ENCODE peak calls at places on chromosomes 4 and X, in four cellular contexts. O is H1, G is K562, H is HCT116. S is an unnamed sample.

GRCh38 chr4:10123227-10124101 is 6.9 kb upstream of the WDR1 start:
- DNase-seq in G (no peak), O (no peak), H (no peak), S (no peak)

GRCh38 chr4:73450398-73451004 is 14.5 kb downstream of the AFP start:
- DNase-seq in O (no peak), H (no peak), G (peak; percentile 8), S (no peak)

GRCh38 chr4:1171306-1172227 is 816 bp downstream of the SPON2 start:
- DNase-seq in O (no peak), G (no peak), H (no peak), S (no peak)

GRCh38 chr4:145406970-145407369 is 74.7 kb upstream of the SMAD1 start:
- DNase-seq in G (no peak), H (no peak), O (no peak), S (no peak)

GRCh38 chr4:2800691-2801596 is 8.1 kb downstream of the SH3BP2 start:
- DNase-seq in H (no peak), O (no peak), G (peak; percentile 68), S (peak; percentile 41)

GRCh38 chr4:169410839-169411770 is 140.3 kb upstream of the SH3RF1 start:
- DNase-seq in H (no peak), G (no peak), O (no peak), S (peak; percentile 93)

GRCh38 chrX:4878642-4879041 is 1165.2 kb upstream of the PRKX start:
- DNase-seq in O (no peak), G (no peak), H (no peak), S (no peak)

GRCh38 chrX:43961699-43962098 is 11.5 kb downstream of the NDP start:
- DNase-seq in O (no peak), H (no peak), G (peak; percentile 15), S (no peak)

GRCh38 chrX:13339607-13340006 is 19.8 kb upstream of the ATXN3L start:
- DNase-seq in O (no peak), H (no peak), G (no peak), S (no peak)

GRCh38 chrX:95885074-95885473 is 799.6 kb upstream of the DIAPH2 start:
- DNase-seq in G (no peak), H (no peak), O (no peak), S (no peak)

GRCh38 chr4:137749466-137749865 is 217.2 kb upstream of the PCDH18 start:
- DNase-seq in H (no peak), O (no peak), G (no peak), S (no peak)

GRCh38 chr4:85180533-85180932 is 214.0 kb upstream of the WDFY3 start:
- DNase-seq in H (no peak), O (no peak), G (no peak), S (no peak)

GRCh38 chr4:156638925-156639605 is 332.5 kb downstream of the PDGFC start:
- DNase-seq in G (no peak), H (no peak), O (no peak), S (no peak)

GRCh38 chrX:17592117-17592516 is 145.2 kb upstream of the SCML1 start:
- DNase-seq in G (no peak), O (no peak), H (no peak), S (no peak)

GRCh38 chrX:134660627-134661026 is 2.4 kb upstream of the PLAC1 start:
- DNase-seq in H (no peak), O (no peak), G (no peak), S (no peak)

GRCh38 chr4:13944095-13944501 is 316.6 kb upstream of the BOD1L1 start:
- DNase-seq in O (no peak), H (no peak), G (no peak), S (no peak)

GRCh38 chr4:154332681-154333421 is 158.7 kb downstream of the DCHS2 start:
- DNase-seq in G (no peak), O (peak; percentile 57), H (no peak), S (peak; percentile 11)

GRCh38 chr4:16627999-16628398 is 270.4 kb downstream of the LDB2 start:
- DNase-seq in H (no peak), G (no peak), O (no peak), S (no peak)

GRCh38 chrX:110699109-110699508 is 96.5 kb downstream of the CHRDL1 start:
- DNase-seq in G (no peak), O (no peak), H (no peak), S (no peak)

GRCh38 chr4:159105063-159105414 is 2.2 kb downstream of the RAPGEF2 start:
- DNase-seq in G (no peak), H (no peak), O (no peak), S (no peak)

GRCh38 chrX:147890766-147891165 is 21.0 kb upstream of the FMR1 start:
- DNase-seq in O (no peak), H (no peak), G (no peak), S (no peak)

GRCh38 chrX:14779589-14779988 is 93.3 kb downstream of the FANCB start:
- DNase-seq in O (no peak), G (no peak), H (no peak), S (no peak)

GRCh38 chr4:5573965-5574364 is 134.4 kb downstream of the EVC2 start:
- DNase-seq in H (no peak), O (no peak), G (no peak), S (no peak)

GRCh38 chr4:82044141-82044993 is 329.4 kb downstream of the HNRNPD start:
- DNase-seq in O (peak; percentile 41), H (no peak), G (no peak), S (no peak)

GRCh38 chrX:57951666-57952319 is 41.5 kb upstream of the ZXDA start:
- DNase-seq in G (no peak), H (no peak), O (no peak), S (no peak)

GRCh38 chr4:185793716-185794115 is 18.3 kb downstream of the SORBS2 start:
- DNase-seq in G (no peak), O (no peak), H (no peak), S (no peak)

GRCh38 chr4:142351958-142352357 is 494.1 kb downstream of the INPP4B start:
- DNase-seq in G (no peak), H (no peak), O (no peak), S (no peak)

GRCh38 chr4:117385531-117385930 is 300.2 kb upstream of the TRAM1L1 start:
- DNase-seq in G (no peak), O (no peak), H (no peak), S (no peak)

GRCh38 chr4:133152330-133152791 is 3.3 kb downstream of the PCDH10 start:
- DNase-seq in O (no peak), G (no peak), H (no peak), S (no peak)

GRCh38 chr4:162839814-162840213 is 326.9 kb downstream of the NAF1 start:
- DNase-seq in G (no peak), H (no peak), O (peak; percentile 9), S (no peak)

GRCh38 chr4:163606885-163607284 is 112.4 kb downstream of the TMA16 start:
- DNase-seq in H (no peak), O (no peak), G (no peak), S (no peak)

GRCh38 chrX:147735364-147735763 is 176.4 kb upstream of the FMR1 start:
- DNase-seq in O (no peak), H (no peak), G (no peak), S (no peak)

GRCh38 chrX:107707866-107708265 is 67.7 kb downstream of the TSC22D3 start:
- DNase-seq in O (no peak), G (no peak), H (no peak), S (no peak)

GRCh38 chr4:54708339-54709279 is 50.9 kb downstream of the KIT start:
- DNase-seq in G (no peak), H (no peak), O (no peak), S (no peak)

GRCh38 chrX:12139934-12140611 is 1.8 kb downstream of the FRMPD4 start:
- DNase-seq in O (no peak), G (no peak), H (no peak), S (no peak)

GRCh38 chrX:17214962-17215361 is 160.0 kb upstream of the NHS start:
- DNase-seq in G (no peak), H (no peak), O (no peak), S (no peak)

GRCh38 chr4:10732235-10732975 is 47.8 kb upstream of the CLNK start:
- DNase-seq in G (no peak), H (no peak), O (no peak), S (peak; percentile 83)

DNA sequence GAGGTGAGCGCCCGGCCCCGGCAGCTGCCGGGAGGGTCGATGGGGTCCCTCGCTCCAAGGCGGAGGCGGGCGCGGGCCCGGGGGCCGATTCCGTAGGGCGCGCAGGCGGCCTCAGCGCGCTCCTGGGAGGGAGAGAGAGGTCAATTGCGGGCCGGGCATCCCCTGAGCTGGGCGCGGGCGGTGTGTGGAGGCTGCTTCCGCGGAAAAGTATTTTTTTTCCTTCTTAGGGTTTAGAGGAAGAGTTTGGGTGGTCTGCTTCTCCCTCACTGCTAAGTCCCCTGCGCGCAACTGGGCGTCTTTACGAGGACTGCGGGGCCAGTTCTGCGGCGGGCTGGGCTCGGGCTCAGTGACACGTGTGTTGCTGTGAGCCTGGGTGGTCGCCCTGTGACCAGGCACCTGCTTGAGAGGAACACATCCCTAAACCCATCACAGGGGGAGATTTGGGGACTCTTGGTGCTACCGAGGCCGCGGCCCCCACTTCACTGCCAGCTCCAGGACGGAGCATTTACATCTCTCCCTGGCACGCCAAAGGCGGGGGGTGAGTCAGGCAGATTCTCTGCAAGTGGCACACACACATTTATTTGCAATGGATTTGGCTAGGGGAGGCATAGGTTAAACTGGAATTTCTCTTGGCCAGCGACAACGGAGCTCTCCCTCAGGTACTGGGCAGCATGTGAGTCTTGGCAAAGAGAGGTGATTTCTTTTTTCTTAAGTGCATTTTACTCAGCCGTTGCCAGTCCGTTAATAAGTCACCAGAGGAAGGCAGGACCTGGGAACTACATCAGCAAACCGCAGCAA is 151.2 kb upstream of the SLC4A4 start:
- DNase-seq in O (no peak), H (no peak), G (no peak), S (no peak)
- TF ChIP-seq POLR2A in O (no peak), H (no peak), G (no peak), S (no peak)

GRCh38 chrX:16119353-16120220 is 3.8 kb upstream of the GRPR start:
- DNase-seq in G (no peak), O (no peak), H (no peak), S (peak; percentile 82)

GRCh38 chrX:16112428-16112827 is 10.9 kb upstream of the GRPR start:
- DNase-seq in O (no peak), H (no peak), G (no peak), S (no peak)

GRCh38 chrX:16114640-16115039 is 8.7 kb upstream of the GRPR start:
- DNase-seq in O (no peak), H (no peak), G (no peak), S (no peak)

GRCh38 chrX:16113978-16114554 is 9.3 kb upstream of the GRPR start:
- DNase-seq in G (no peak), H (no peak), O (no peak), S (no peak)
- TF ChIP-seq EGR1 in G (no peak), H (no peak), O (no peak), S (no peak)

DNA sequence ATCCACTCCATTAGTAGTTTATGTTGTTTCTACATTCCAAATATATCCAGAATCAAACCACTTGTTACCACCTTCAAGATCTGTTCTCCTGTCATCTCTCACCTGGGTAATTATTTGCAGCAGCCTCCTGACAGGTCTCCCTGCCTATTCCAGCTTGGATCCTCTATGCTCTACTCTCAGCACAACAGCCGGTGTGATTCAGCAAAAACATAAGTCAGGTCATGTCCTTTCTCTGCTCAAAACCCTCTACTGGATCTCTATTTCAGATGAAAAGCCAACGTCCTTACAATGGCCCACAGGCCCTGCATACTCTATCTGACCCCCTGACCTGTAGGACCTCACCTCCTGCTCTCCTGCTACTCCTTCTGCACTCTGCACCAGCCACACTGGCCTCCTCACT is 84.5 kb downstream of the NHSL2 start:
- DNase-seq in H (no peak), G (no peak), O (no peak), S (no peak)
- TF ChIP-seq POLR2A in H (no peak), G (no peak), O (no peak), S (no peak)

GRCh38 chr4:83320548-83320947 is 14.1 kb downstream of the HPSE start:
- DNase-seq in G (no peak), O (no peak), H (no peak), S (no peak)
- TF ChIP-seq EGR1 in G (no peak), O (no peak), H (no peak), S (no peak)

GRCh38 chrX:54540289-54540688 is 10.3 kb downstream of the GNL3L start:
- DNase-seq in G (no peak), O (no peak), H (no peak), S (no peak)
- TF ChIP-seq POLR2A in G (no peak), O (no peak), H (no peak), S (no peak)

S was measured in GM12878.